ENCODE peak calls at places on chromosome 3, in ten cellular contexts. U is psoas muscle; F is cardiac muscle cell; N is HFF-Myc; H is CD8-positive, alpha-beta T cell; L is AG09309; Y is hepatocyte; K is heart right ventricle; Q is GM12865; R is GM12878. Z is an unnamed sample.

GRCh38 chr3:158906749-158907148 is 104.9 kb downstream of the MFSD1 start:
- DNase-seq in U (no peak), F (no peak), N (no peak), H (no peak), L (no peak), Y (no peak), K (no peak), Q (no peak), R (no peak), Z (no peak)

GRCh38 chr3:32045091-32045964 is 61.1 kb upstream of the GPD1L start:
- DNase-seq in U (no peak), F (peak), N (peak), H (no peak), L (peak), Y (peak), K (peak), Q (no peak), R (no peak), Z (no peak)

GRCh38 chr3:65335587-65335986 is 647.8 kb upstream of the ADAMTS9 start:
- DNase-seq in U (no peak), F (no peak), N (no peak), H (no peak), L (no peak), Y (no peak), K (no peak), Q (no peak), R (no peak), Z (no peak)

GRCh38 chr3:22612927-22613326 is 590.2 kb upstream of the UBE2E2 start:
- DNase-seq in U (no peak), F (no peak), N (no peak), H (no peak), L (no peak), Y (peak), K (no peak), Q (no peak), R (no peak), Z (no peak)

GRCh38 chr3:86991482-86991815 is 500 bp upstream of the VGLL3 start:
- DNase-seq in U (no peak), F (no peak), N (no peak), H (no peak), L (no peak), Y (no peak), K (no peak), Q (no peak), R (no peak), Z (no peak)

GRCh38 chr3:177035678-177036077 is 161.6 kb downstream of the TBL1XR1 start:
- DNase-seq in U (no peak), F (no peak), N (no peak), H (no peak), L (no peak), Y (no peak), K (no peak), Q (no peak), R (no peak), Z (no peak)

GRCh38 chr3:157502916-157503620 is at the start of gene VEPH1:
- DNase-seq in U (no peak), F (peak), N (no peak), H (no peak), L (no peak), Y (peak), K (no peak), Q (no peak), R (no peak), Z (no peak)

GRCh38 chr3:4898454-4899313 is 80.6 kb upstream of the BHLHE40 start:
- DNase-seq in U (no peak), F (no peak), N (no peak), H (no peak), L (no peak), Y (no peak), K (no peak), Q (peak), R (peak), Z (no peak)

GRCh38 chr3:194141415-194142155 is 5.6 kb downstream of the HES1 start:
- DNase-seq in U (peak), F (peak), N (no peak), H (peak), L (peak), Y (peak), K (peak), Q (peak), R (no peak), Z (no peak)
- H3K4me3 ChIP-seq in U (peak), F (no peak), N (peak), H (peak), L (peak), Y (no peak), K (peak), Q (no peak), R (peak), Z (peak)

DNA sequence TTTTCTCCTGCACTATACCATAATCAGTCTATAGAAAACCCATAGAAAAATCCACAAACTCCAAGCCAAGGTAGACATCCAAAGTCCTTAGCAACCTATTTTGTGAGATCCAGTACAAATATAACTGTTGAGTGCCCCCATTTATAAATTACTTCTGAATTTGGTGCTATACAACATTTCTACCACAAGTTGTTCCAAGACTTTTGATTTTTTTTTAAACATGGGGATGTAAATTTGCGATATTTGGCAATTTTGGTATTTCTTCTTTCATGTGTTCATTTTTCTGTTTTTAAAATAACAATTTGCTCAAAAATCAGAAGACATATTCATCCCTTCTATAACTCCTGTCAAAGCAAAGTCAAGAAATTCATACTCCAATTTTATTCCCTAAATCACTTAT is 763.8 kb downstream of the ROBO1 start:
- DNase-seq in U (no peak), F (no peak), N (no peak), H (no peak), L (no peak), Y (no peak), K (no peak), Q (no peak), R (no peak), Z (no peak)
- TF ChIP-seq CTCF in U (no peak), F (no peak), N (no peak), H (no peak), L (no peak), Y (no peak), K (no peak), Q (no peak), R (no peak), Z (no peak)

GRCh38 chr3:167958141-167958540 is 137.6 kb downstream of the GOLIM4 start:
- DNase-seq in U (no peak), F (no peak), N (no peak), H (no peak), L (no peak), Y (no peak), K (no peak), Q (no peak), R (no peak), Z (no peak)

DNA sequence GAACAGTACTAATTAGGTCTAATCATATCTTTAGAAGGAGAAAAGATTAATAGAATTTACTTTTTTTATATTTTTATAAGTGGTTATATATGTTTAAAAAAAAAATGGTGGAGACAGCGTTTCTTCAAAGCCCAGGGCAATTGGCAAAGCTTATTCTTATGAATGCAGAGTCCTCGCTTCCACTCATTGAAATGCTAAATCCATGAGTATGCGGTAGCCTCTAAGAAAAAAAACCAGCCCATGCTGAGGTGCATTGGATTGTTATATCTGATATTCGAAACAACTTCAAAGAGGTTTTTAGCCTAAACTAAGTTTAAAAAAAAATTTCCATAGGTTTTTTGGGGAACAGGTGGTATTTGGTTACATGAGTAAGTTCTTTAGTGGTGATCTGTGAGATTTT is 142.8 kb downstream of the GOLIM4 start:
- DNase-seq in U (no peak), F (no peak), N (no peak), H (no peak), L (no peak), Y (no peak), K (no peak), Q (no peak), R (no peak), Z (no peak)
- H3K4me3 ChIP-seq in U (no peak), F (no peak), N (no peak), H (no peak), L (no peak), Y (no peak), K (no peak), Q (no peak), R (no peak), Z (no peak)

GRCh38 chr3:10345911-10346310 is 25.0 kb upstream of the SEC13 start:
- DNase-seq in U (no peak), F (no peak), N (no peak), H (no peak), L (no peak), Y (no peak), K (no peak), Q (no peak), R (no peak), Z (no peak)

GRCh38 chr3:10343526-10343925 is 22.6 kb upstream of the SEC13 start:
- DNase-seq in U (no peak), F (no peak), N (no peak), H (no peak), L (no peak), Y (no peak), K (no peak), Q (no peak), R (no peak), Z (no peak)

GRCh38 chr3:10342781-10343180 is 21.9 kb upstream of the SEC13 start:
- DNase-seq in U (no peak), F (no peak), N (no peak), H (no peak), L (no peak), Y (no peak), K (no peak), Q (no peak), R (no peak), Z (no peak)

GRCh38 chr3:10344147-10344943 is 23.4 kb upstream of the SEC13 start:
- DNase-seq in U (no peak), F (peak), N (no peak), H (peak), L (no peak), Y (peak), K (peak), Q (peak), R (no peak), Z (no peak)

DNA sequence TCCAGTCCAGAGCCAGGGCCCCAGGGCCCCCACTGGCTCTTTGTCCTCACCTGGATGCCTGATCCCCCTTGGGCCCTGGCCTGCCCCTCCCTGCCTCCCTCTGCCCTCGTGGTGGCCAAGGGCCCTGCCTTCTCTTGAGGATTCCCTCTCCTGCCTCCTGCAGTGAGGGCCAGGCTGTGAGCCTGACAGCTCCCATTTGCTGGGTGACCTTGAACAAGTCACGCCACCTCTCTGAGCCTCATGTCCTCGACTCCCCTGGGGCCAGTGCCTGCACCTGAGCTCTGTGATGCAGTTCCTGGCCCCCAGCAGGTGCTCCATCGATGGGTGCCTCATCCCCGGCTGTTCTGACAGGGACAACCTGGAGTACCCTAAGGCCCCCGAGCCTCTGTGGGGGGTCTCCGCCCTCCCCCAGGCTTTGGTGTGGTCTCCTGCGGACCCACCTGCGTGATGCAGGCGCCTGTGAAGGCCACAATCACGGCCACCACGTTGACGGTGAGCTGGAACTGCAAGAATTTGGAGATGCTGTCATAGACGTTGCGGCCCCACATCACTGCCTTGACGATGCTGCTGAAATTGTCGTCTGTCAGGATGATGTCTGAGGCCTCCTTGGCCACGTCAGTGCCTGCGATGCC is 24.1 kb upstream of the SEC13 start:
- DNase-seq in U (no peak), F (no peak), N (no peak), H (no peak), L (no peak), Y (no peak), K (no peak), Q (no peak), R (no peak), Z (no peak)
- TF ChIP-seq CTCF in U (no peak), F (no peak), N (no peak), H (no peak), L (no peak), Y (no peak), K (no peak), Q (no peak), R (no peak), Z (no peak)

DNA sequence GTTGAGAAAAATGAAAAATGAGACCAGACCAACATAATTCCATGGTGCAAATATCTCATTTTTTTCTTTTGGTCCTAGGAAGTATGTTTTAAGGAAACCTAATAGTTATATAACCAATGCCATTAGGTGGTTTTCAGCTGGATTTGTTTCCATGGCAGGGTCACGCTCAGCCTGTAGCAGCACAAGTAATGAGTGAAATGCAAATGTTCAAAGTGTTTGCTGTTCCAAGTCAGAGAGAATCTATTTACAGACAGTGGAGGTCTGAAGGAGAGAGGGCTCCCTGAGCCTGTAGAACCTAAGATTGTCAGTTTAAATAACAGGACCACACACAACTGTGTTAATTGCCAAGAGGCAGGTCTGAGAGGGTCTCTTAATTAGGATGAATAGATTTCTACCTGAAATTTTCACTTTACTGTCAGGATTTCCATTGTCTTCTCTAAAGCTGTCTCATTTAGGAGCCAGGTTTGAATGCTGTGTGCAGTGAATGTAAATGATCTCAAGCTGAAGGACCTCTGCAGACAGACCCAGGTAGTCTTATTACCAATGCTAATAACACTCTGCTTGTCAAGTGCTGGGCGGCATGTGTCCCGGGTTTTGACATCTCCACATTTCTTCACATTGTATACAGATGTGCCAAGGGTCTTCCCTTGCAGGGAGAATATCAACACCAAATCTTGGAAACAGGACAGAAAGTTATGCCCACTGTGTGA is 317.3 kb upstream of the NECTIN3 start:
- DNase-seq in U (no peak), F (no peak), N (no peak), H (no peak), L (no peak), Y (no peak), K (no peak), Q (no peak), R (no peak), Z (no peak)
- H3K4me3 ChIP-seq in U (no peak), F (no peak), N (no peak), H (no peak), L (no peak), Y (no peak), K (no peak), Q (no peak), R (no peak), Z (no peak)

GRCh38 chr3:50617096-50617791 is at the start of gene MAPKAPK3:
- DNase-seq in U (peak), F (peak), N (no peak), H (peak), L (no peak), Y (peak), K (peak), Q (peak), R (no peak), Z (no peak)

GRCh38 chr3:50615190-50615589 is 1.8 kb upstream of the MAPKAPK3 start:
- DNase-seq in U (no peak), F (no peak), N (no peak), H (no peak), L (no peak), Y (no peak), K (no peak), Q (no peak), R (no peak), Z (no peak)

GRCh38 chr3:50617911-50618481 is 1.0 kb downstream of the MAPKAPK3 start:
- DNase-seq in U (peak), F (no peak), N (no peak), H (no peak), L (no peak), Y (peak), K (peak), Q (no peak), R (no peak), Z (no peak)

GRCh38 chr3:50616003-50616769 is 765 bp upstream of the MAPKAPK3 start:
- DNase-seq in U (peak), F (peak), N (no peak), H (peak), L (no peak), Y (peak), K (peak), Q (peak), R (no peak), Z (no peak)

DNA sequence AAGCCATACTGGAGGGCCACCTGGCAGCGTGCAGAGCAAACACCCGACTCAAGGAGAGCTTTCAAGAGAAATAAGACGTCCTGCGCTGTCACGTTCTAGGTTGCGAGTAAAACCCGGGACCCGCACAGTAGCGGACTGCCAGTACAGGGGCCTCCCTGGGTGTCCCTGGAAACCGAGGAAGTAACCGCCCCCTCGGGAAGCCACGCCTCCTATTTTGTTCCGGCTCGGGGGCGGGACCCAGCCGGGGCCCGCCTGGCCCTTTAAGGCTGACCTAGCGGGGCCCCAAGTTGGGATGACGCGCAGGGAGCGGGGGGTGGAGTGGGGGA is 218 bp upstream of the MAPKAPK3 start:
- DNase-seq in U (peak), F (peak), N (no peak), H (peak), L (no peak), Y (peak), K (peak), Q (peak), R (peak), Z (no peak)
- TF ChIP-seq CTCF in U (no peak), F (no peak), N (no peak), H (no peak), L (no peak), Y (no peak), K (no peak), Q (no peak), R (no peak), Z (no peak)

DNA sequence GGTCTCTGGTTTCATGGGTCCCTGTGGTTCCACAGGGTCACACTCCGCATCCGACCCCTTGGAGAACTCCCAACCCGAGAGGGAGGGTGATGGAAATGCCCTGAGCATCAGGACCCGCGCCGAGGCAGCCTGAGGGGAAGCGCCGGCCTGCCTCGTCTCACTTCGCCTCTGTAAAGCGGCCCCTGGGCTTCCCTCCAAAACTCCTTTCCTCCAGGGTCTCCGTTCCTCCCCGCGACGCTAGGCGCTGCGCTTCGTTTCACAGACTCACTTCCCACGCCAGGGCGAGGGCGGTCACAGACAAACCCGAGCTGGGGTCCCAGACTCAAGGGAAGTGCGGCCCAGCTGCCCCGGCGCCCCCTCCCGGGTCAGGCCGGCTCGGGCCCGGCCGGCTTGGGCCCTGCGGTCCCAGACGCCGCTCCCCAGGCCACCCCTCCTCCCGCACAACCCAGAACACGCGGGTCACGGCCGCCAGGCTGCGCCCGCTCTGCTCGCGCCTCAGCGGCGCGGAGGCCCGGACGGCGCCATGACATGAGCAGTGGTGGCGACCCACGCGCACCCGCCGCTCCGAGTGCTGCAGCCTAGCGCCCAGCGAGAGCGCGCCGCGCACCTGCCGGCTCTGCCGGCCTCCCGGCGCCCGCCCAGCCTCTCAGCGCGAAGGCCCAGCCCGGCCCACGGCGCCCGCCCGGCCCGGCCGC is 619 bp downstream of the NUP210 start:
- DNase-seq in U (peak), F (peak), N (no peak), H (peak), L (no peak), Y (peak), K (no peak), Q (peak), R (no peak), Z (no peak)
- H3K4me3 ChIP-seq in U (peak), F (peak), N (no peak), H (peak), L (no peak), Y (peak), K (peak), Q (peak), R (peak), Z (no peak)

GRCh38 chr3:128784228-128784627 is 58.2 kb downstream of the RAB7A start:
- DNase-seq in U (peak), F (peak), N (no peak), H (peak), L (no peak), Y (peak), K (peak), Q (peak), R (no peak), Z (no peak)

GRCh38 chr3:128783774-128784173 is 57.8 kb downstream of the RAB7A start:
- DNase-seq in U (no peak), F (no peak), N (no peak), H (no peak), L (no peak), Y (no peak), K (peak), Q (no peak), R (no peak), Z (no peak)

GRCh38 chr3:128782282-128783146 is 56.5 kb downstream of the RAB7A start:
- DNase-seq in U (no peak), F (no peak), N (no peak), H (no peak), L (no peak), Y (peak), K (no peak), Q (no peak), R (no peak), Z (no peak)

GRCh38 chr3:128780438-128780837 is 54.5 kb downstream of the RAB7A start:
- DNase-seq in U (no peak), F (peak), N (no peak), H (no peak), L (no peak), Y (no peak), K (no peak), Q (no peak), R (no peak), Z (no peak)

DNA sequence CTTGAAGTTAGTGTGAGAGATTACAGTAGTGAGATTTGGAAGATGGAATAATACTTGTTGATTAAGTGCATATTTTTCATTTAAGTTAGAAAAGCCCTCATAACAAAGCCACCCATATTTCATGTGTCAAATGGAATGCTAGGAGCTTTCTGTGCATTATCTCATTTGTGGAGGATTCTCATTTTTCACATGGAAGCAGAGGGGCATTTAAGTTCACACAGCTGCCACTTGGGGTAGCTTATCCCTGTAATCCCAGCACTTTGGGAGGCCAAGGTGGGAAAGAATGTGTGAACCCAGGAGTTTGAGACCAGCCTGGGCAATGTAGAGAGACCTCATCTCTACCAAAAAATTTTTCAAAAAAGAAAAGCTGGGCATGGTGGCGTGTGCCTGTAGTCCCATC is 55.2 kb downstream of the RAB7A start:
- DNase-seq in U (no peak), F (no peak), N (no peak), H (no peak), L (no peak), Y (no peak), K (no peak), Q (no peak), R (no peak), Z (no peak)
- TF ChIP-seq CTCF in U (no peak), F (no peak), N (no peak), H (no peak), L (no peak), Y (no peak), K (no peak), Q (no peak), R (no peak), Z (no peak)

Z was measured in AG04449.